ENCODE peak calls at places on chromosomes 13 and 19, in eight cellular contexts. V is cardiac muscle cell, Y is kidney epithelial cell, N is HFF-Myc, Z is lower leg skin, L is GM12865, E is breast epithelium, Q is adrenal gland. H is an unnamed sample.

GRCh38 chr13:113448545-113448884 is 4.8 kb downstream of the ADPRHL1 start:
- DNase-seq in Z (no peak), V (peak; percentile 57), Y (no peak), E (no peak), Q (peak; percentile 43), L (peak; percentile 54), N (no peak), H (no peak)

GRCh38 chr13:22178878-22179277 is 508.0 kb downstream of the FGF9 start:
- DNase-seq in Y (no peak), L (no peak), Z (no peak), E (no peak), Q (no peak), V (no peak), N (no peak), H (no peak)

GRCh38 chr19:47607564-47608073 is 1.3 kb upstream of the BICRA start:
- DNase-seq in N (no peak), E (no peak), Y (no peak), V (no peak), L (no peak), Z (no peak), Q (no peak), H (no peak)

GRCh38 chr13:65926750-65927171 is 1303.4 kb downstream of the PCDH9 start:
- DNase-seq in Y (no peak), V (peak; percentile 54), E (no peak), N (no peak), L (no peak), Z (no peak), Q (no peak), H (no peak)

GRCh38 chr13:97329331-97329730 is 104.6 kb upstream of the RAP2A start:
- DNase-seq in Y (no peak), Q (no peak), N (no peak), V (no peak), Z (no peak), L (no peak), E (peak; percentile 39), H (no peak)

GRCh38 chr13:23865065-23865464 is 24.1 kb downstream of the MIPEP start:
- DNase-seq in V (no peak), Y (no peak), Z (no peak), Q (no peak), E (no peak), N (no peak), L (no peak), H (no peak)

GRCh38 chr19:45442408-45442926 is 18.8 kb upstream of the ERCC1 start:
- DNase-seq in L (no peak), E (no peak), N (no peak), Q (no peak), Z (no peak), Y (no peak), V (no peak), H (no peak)

GRCh38 chr19:39212377-39212742 is 8.3 kb upstream of the SYCN start:
- DNase-seq in Y (no peak), N (no peak), V (no peak), Q (peak; percentile 24), E (no peak), L (peak; percentile 48), Z (no peak), H (no peak)

GRCh38 chr13:50892162-50892944 is 17.2 kb upstream of the RNASEH2B start:
- DNase-seq in N (no peak), L (peak; percentile 73), Y (no peak), Z (no peak), E (no peak), Q (no peak), V (no peak), H (no peak)

GRCh38 chr19:19514215-19514633 is 1.1 kb downstream of the TSSK6 start:
- DNase-seq in Y (no peak), Z (no peak), L (no peak), N (no peak), V (no peak), Q (peak; percentile 81), E (no peak), H (no peak)

GRCh38 chr19:17576758-17577532 is 21.5 kb downstream of the COLGALT1 start:
- DNase-seq in Y (no peak), E (no peak), N (no peak), V (peak; percentile 97), L (peak; percentile 47), Z (peak; percentile 88), Q (no peak), H (no peak)

GRCh38 chr19:15195987-15196682 is 4.7 kb downstream of the NOTCH3 start:
- DNase-seq in N (no peak), Q (no peak), E (peak; percentile 80), L (no peak), Y (peak; percentile 5), V (peak; percentile 53), Z (peak; percentile 93), H (no peak)

GRCh38 chr19:35292421-35292820 is 460 bp downstream of the MAG start:
- DNase-seq in L (no peak), Y (no peak), V (no peak), Z (no peak), E (no peak), Q (no peak), N (no peak), H (no peak)

GRCh38 chr13:80217614-80218456 is 123.1 kb downstream of the SPRY2 start:
- DNase-seq in Y (peak; percentile 28), Q (no peak), Z (no peak), E (no peak), L (no peak), N (no peak), V (no peak), H (no peak)

GRCh38 chr13:97107815-97108534 is 113.7 kb upstream of the OXGR1 start:
- DNase-seq in N (no peak), L (no peak), Q (peak; percentile 44), E (peak; percentile 70), Y (no peak), Z (no peak), V (no peak), H (no peak)

GRCh38 chr19:30799854-30800755 is 427.9 kb downstream of the ZNF536 start:
- DNase-seq in L (no peak), E (no peak), Y (no peak), Q (peak; percentile 45), N (no peak), Z (peak; percentile 86), V (peak; percentile 75), H (no peak)

GRCh38 chr13:54934121-54934520 is 1905.5 kb downstream of the OLFM4 start:
- DNase-seq in Y (no peak), E (no peak), L (no peak), Q (no peak), Z (no peak), N (no peak), V (no peak), H (no peak)

GRCh38 chr13:100559886-100560285 is 28.7 kb downstream of the GGACT start:
- DNase-seq in E (no peak), Z (no peak), L (no peak), V (no peak), N (no peak), Q (no peak), Y (no peak), H (no peak)

GRCh38 chr19:31504221-31504620 is 155.0 kb upstream of the TSHZ3 start:
- DNase-seq in N (no peak), L (no peak), Z (peak; percentile 72), V (no peak), Q (no peak), E (no peak), Y (no peak), H (no peak)

DNA sequence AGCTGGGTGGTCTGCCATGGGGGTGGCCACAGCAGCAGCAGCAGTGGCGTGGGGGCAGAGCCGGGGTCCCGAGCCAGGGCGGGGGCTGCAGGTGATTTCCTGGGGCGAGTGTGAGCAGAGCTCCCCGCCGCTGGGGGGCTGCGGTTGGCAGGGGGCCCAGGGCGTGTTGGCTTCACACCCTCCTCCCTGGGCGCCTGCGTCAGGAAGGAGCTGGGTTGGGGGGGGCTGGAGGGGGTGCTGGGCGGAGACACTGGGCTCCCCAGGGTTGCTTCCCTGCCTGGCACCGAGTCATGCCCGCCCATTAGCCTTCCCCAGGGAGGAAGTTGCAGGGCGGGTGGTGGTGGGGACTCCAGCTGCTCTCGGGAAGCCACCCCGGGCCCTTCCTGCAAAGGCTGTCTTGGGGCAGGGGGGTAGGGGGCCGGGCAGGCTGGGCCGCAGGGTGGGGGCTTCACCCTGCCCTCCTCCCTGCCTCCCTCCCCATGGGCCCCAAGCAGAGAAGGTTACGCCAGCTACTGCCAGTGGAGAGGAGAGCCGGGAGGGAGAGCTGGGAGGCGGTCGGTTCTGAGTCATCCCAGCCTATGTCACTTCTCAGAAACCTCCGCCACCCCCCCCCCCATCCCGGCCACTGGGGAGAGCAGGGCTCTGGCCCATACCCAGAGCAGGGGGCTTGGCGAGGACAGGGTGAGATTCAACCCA is 4.6 kb downstream of the MIDN start:
- DNase-seq in Y (peak; percentile 85), N (no peak), Z (peak; percentile 98), Q (peak; percentile 98), V (no peak), E (peak; percentile 93), L (peak; percentile 80), H (no peak)
- TF ChIP-seq CTCF in Y (no peak), N (no peak), Z (no peak), Q (peak; percentile 35), V (no peak), E (peak; percentile 20), L (peak; percentile 6), H (no peak)

GRCh38 chr19:1508507-1508856 is 4.3 kb downstream of the ADAMTSL5 start:
- DNase-seq in Q (no peak), Y (no peak), L (no peak), Z (no peak), N (no peak), E (no peak), V (no peak), H (no peak)
- H3K4me3 ChIP-seq in Q (no peak overlapping the region), Y (peak overlapping the region; percentile 31), L (no peak overlapping the region), Z (no peak overlapping the region), N (peak overlapping the region; percentile 7), E (peak overlapping the region; percentile 53), V (no peak overlapping the region), H (peak overlapping the region; percentile 61)

GRCh38 chr13:28658796-28659610 is at the start of gene POMP:
- DNase-seq in N (peak; percentile 50), Y (peak; percentile 43), V (peak; percentile 93), L (peak; percentile 95), Q (peak; percentile 95), E (peak; percentile 82), Z (peak; percentile 99), H (no peak)
- TF ChIP-seq CTCF in N (no peak), Y (no peak), V (no peak), L (no peak), Q (no peak), E (no peak), Z (no peak), H (no peak)

GRCh38 chr13:106173346-106173745 is 362.1 kb downstream of the EFNB2 start:
- DNase-seq in L (no peak), V (no peak), N (no peak), Z (no peak), Q (no peak), E (no peak), Y (peak; percentile 85), H (peak; percentile 83)

GRCh38 chr13:106173891-106174610 is 361.4 kb downstream of the EFNB2 start:
- DNase-seq in E (no peak), N (no peak), Z (no peak), Q (no peak), V (no peak), L (no peak), Y (no peak), H (no peak)

GRCh38 chr13:106177146-106177545 is 358.3 kb downstream of the EFNB2 start:
- DNase-seq in N (no peak), Y (no peak), V (no peak), L (no peak), Q (no peak), E (no peak), Z (no peak), H (no peak)

GRCh38 chr13:106178816-106179215 is 356.6 kb downstream of the EFNB2 start:
- DNase-seq in Q (no peak), V (no peak), Z (no peak), L (no peak), Y (no peak), E (no peak), N (no peak), H (no peak)

GRCh38 chr13:106176103-106176502 is 359.4 kb downstream of the EFNB2 start:
- DNase-seq in V (no peak), Z (no peak), E (no peak), Y (no peak), L (no peak), N (peak; percentile 22), Q (no peak), H (no peak)
- H3K4me3 ChIP-seq in V (no peak overlapping the region), Z (no peak overlapping the region), E (no peak overlapping the region), Y (no peak overlapping the region), L (no peak overlapping the region), N (no peak overlapping the region), Q (no peak overlapping the region), H (no peak overlapping the region)

H was measured in epithelial cell of proximal tubule.